ENCODE peak calls at places on chromosomes 13 and 19, in seven cellular contexts. T, D, A, L, Q, W and E are unnamed samples. For H3K9me3 and H3K36me3, the result is how much of the 10 kb centered on the place peaks cover.

GRCh38 chr13:98295371-98295770 is 118.3 kb upstream of the RNF113B start:
- DNase-seq in L (no peak), D (no peak), W (no peak), A (no peak), Q (no peak), T (no peak), E (no peak)

GRCh38 chr19:18469245-18470107 is 31.5 kb upstream of the ISYNA1 start:
- DNase-seq in T (no peak), L (peak), Q (peak), D (peak), W (no peak), A (peak), E (no peak)

GRCh38 chr19:3547301-3547731 is 8.3 kb downstream of the TEKTIP1 start:
- DNase-seq in T (no peak), W (no peak), D (no peak), L (no peak), A (no peak), Q (peak), E (no peak)

GRCh38 chr13:41568143-41568989 is 111.0 kb downstream of the RGCC start:
- DNase-seq in D (no peak), Q (no peak), L (no peak), T (no peak), W (no peak), A (no peak), E (no peak)

GRCh38 chr13:113296842-113297369 is at the start of gene LAMP1:
- DNase-seq in L (peak), A (peak), Q (peak), W (peak), D (peak), T (peak), E (peak)

GRCh38 chr13:99339736-99340392 is 32.7 kb upstream of the GPR183 start:
- DNase-seq in L (no peak), D (no peak), A (no peak), W (no peak), T (no peak), Q (no peak), E (no peak)

GRCh38 chr13:112545866-112546265 is 42.1 kb downstream of the TUBGCP3 start:
- DNase-seq in D (no peak), L (no peak), A (peak), W (no peak), Q (no peak), T (no peak), E (no peak)

GRCh38 chr13:98416408-98416807 is 160.5 kb downstream of the STK24 start:
- DNase-seq in A (no peak), T (peak), L (no peak), Q (no peak), W (no peak), D (no peak), E (no peak)

GRCh38 chr19:42143341-42144234 is 11.3 kb upstream of the POU2F2 start:
- DNase-seq in Q (no peak), D (no peak), L (no peak), A (no peak), T (no peak), W (no peak), E (no peak)

GRCh38 chr19:33125929-33126388 is 6.0 kb upstream of the WDR88 start:
- DNase-seq in Q (peak), A (peak), W (peak), L (peak), T (no peak), D (peak), E (no peak)

GRCh38 chr13:99653526-99653925 is 152.3 kb downstream of the TM9SF2 start:
- DNase-seq in T (no peak), L (no peak), A (no peak), Q (no peak), W (no peak), D (no peak), E (no peak)

GRCh38 chr19:48835734-48836088 is 580 bp downstream of the HSD17B14 start:
- DNase-seq in L (peak), A (peak), T (peak), W (peak), D (peak), Q (peak), E (no peak)

GRCh38 chr13:106656214-106656613 is 88.3 kb upstream of the ARGLU1 start:
- DNase-seq in L (no peak), A (no peak), W (no peak), D (no peak), Q (no peak), T (no peak), E (no peak)

GRCh38 chr13:32491028-32491427 is 47.6 kb downstream of the N4BP2L2 start:
- DNase-seq in W (no peak), Q (no peak), A (no peak), T (no peak), D (no peak), L (no peak), E (no peak)

GRCh38 chr19:4206818-4207484 is 22.4 kb upstream of the EBI3 start:
- DNase-seq in T (no peak), W (no peak), A (no peak), Q (peak), L (no peak), D (no peak), E (no peak)

GRCh38 chr13:39385621-39386231 is 217.3 kb downstream of the LHFPL6 start:
- DNase-seq in L (no peak), D (no peak), A (peak), T (no peak), Q (no peak), W (no peak), E (no peak)

GRCh38 chr13:112721198-112722104 is 31.6 kb downstream of the ATP11A start:
- DNase-seq in D (peak), Q (no peak), A (no peak), W (no peak), T (no peak), L (no peak), E (no peak)

GRCh38 chr13:98509271-98510155 is 67.4 kb downstream of the STK24 start:
- DNase-seq in A (peak), D (peak), L (no peak), W (peak), T (no peak), Q (no peak), E (no peak)

GRCh38 chr13:25371608-25372274 is at the start of gene ATP8A2:
- DNase-seq in W (no peak), Q (no peak), L (no peak), D (no peak), A (no peak), T (no peak), E (no peak)

GRCh38 chr19:38247126-38247525 is 9.0 kb downstream of the PPP1R14A start:
- DNase-seq in T (no peak), A (no peak), L (no peak), W (no peak), Q (no peak), D (no peak), E (no peak)

GRCh38 chr19:39127812-39128510 is 2.4 kb downstream of the PAK4 start:
- DNase-seq in L (no peak), D (no peak), T (peak), Q (no peak), A (no peak), W (no peak), E (no peak)

GRCh38 chr19:35249848-35250711 is 1.3 kb downstream of the LSR start:
- DNase-seq in Q (no peak), A (no peak), D (no peak), W (no peak), L (peak), T (no peak), E (peak)

GRCh38 chr13:107650081-107650701 is 565.1 kb downstream of the LIG4 start:
- DNase-seq in A (peak), T (no peak), L (peak), D (peak), Q (peak), W (no peak), E (no peak)

GRCh38 chr19:39563408-39563807 is 23.4 kb upstream of the EID2 start:
- DNase-seq in W (no peak), T (no peak), D (no peak), L (no peak), Q (no peak), A (peak), E (no peak)

GRCh38 chr13:97020194-97020593 is 25.9 kb upstream of the OXGR1 start:
- DNase-seq in Q (no peak), W (no peak), D (no peak), A (no peak), L (no peak), T (no peak), E (no peak)

GRCh38 chr13:106139942-106140341 is 395.5 kb downstream of the EFNB2 start:
- DNase-seq in D (no peak), W (no peak), Q (no peak), A (no peak), L (no peak), T (no peak), E (no peak)

GRCh38 chr19:19911150-19911549 is 10.4 kb downstream of the ZNF93 start:
- DNase-seq in D (peak), A (no peak), T (no peak), L (no peak), Q (no peak), W (no peak), E (no peak)

GRCh38 chr19:5609881-5610280 is 12.7 kb downstream of the SAFB2 start:
- DNase-seq in A (no peak), D (no peak), T (no peak), W (no peak), L (no peak), Q (no peak), E (no peak)

GRCh38 chr19:5093297-5093858 is 124.5 kb downstream of the KDM4B start:
- DNase-seq in W (no peak), Q (no peak), L (peak), D (no peak), A (no peak), T (no peak), E (no peak)

GRCh38 chr19:3117746-3118145 is 18.1 kb upstream of the GNA15 start:
- DNase-seq in D (no peak), T (no peak), A (no peak), L (no peak), Q (no peak), W (no peak), E (no peak)

GRCh38 chr19:53600217-53600616 is 31.6 kb upstream of the DPRX start:
- DNase-seq in D (no peak), W (no peak), Q (no peak), L (no peak), A (no peak), T (no peak), E (no peak)
- H3K9me3 ChIP-seq in D (under half), W (under half), Q (under half), L (under half), A (under half), T (under half), E (under half)

DNA sequence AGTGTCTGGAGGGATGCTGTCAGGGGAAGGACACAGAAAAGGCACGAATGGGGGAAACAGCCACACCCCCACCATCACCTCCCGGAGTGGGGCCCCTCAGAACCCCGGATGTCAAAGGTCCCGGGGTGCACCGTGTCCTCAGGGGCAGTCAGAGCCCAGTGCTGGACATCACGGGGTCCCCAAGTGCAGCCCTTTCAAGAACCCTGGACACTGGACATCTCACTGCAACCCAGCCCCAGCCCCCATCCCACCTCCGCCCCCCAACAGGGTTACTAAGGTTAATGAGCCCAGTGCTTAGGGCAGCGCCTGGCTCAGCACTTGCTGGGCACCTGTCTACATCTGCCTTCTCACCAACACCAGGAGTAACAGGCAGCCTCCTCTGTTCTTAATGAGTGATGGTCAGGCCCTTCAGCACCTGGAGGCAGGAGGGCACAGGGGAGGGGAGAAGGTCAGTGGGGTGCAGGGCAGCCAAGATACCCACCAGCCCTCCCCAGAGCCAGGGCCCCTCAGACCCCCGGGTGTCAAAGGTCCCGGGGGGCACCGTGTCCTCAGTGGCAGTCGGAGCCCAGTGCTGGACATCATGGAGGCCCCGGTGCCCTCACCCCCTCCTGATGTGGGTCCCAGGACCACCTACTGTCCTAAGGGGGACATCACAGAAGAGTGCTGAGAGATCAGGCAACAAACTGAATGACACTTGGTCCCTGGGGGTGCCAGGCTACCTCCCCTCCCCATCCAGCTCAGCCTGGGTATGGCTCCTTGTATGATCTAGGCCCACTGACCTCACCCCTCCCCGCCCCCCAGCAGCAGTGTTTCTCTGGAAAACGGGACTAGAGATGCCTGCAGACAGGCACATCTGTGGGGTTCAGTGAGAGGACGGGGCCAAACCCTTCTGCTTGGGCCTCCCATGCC is 9.0 kb downstream of the ACP4 start:
- DNase-seq in Q (no peak), D (no peak), T (no peak), L (no peak), A (no peak), W (no peak), E (no peak)
- H3K36me3 ChIP-seq in Q (half or more), D (under half), T (under half), L (under half), A (half or more), W (under half), E (under half)

GRCh38 chr13:45592758-45593157 is 22.8 kb downstream of the ERICH6B start:
- DNase-seq in T (no peak), W (no peak), D (no peak), Q (no peak), L (no peak), A (no peak), E (no peak)
- H3K27ac ChIP-seq in T (no peak), W (no peak), D (no peak), Q (no peak), L (no peak), A (no peak), E (no peak)

GRCh38 chr19:29139227-29139626 is 73.7 kb downstream of the UQCRFS1 start:
- DNase-seq in T (no peak), A (no peak), D (no peak), L (no peak), Q (peak), W (no peak), E (no peak)
- H3K9me3 ChIP-seq in T (under half), A (under half), D (under half), L (under half), Q (under half), W (under half), E (under half)

GRCh38 chr13:77235456-77236022 is 91.4 kb downstream of the MYCBP2 start:
- DNase-seq in D (no peak), Q (no peak), A (no peak), T (no peak), L (no peak), W (no peak), E (no peak)

GRCh38 chr13:77230560-77230959 is 96.3 kb downstream of the MYCBP2 start:
- DNase-seq in L (no peak), T (no peak), W (no peak), D (no peak), A (no peak), Q (no peak), E (no peak)

DNA sequence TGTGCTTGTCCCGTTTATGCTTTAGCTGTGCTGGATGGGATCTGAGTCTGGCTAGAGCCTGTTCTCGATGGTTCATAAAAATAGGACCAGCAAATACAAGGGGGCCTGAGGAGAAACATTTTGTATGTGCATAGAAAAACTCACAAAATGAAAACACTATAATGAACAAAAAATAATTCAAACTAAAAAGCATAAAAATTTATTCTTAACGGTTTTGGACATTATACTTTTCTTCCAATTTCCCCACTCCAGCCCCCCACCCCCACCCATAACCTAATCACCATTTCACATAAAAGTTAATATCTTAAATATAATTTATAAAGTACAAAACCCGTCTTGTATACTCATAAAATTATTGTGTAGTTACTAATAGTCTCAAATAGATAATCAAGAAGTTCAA is 93.7 kb downstream of the MYCBP2 start:
- DNase-seq in Q (no peak), L (no peak), W (no peak), A (no peak), D (no peak), T (no peak), E (no peak)
- H3K36me3 ChIP-seq in Q (half or more), L (under half), W (under half), A (under half), D (under half), T (under half), E (under half)

GRCh38 chr13:21949818-21950429 is 279.1 kb downstream of the FGF9 start:
- DNase-seq in W (no peak), Q (no peak), A (no peak), T (no peak), D (no peak), L (no peak), E (no peak)
- H3K27ac ChIP-seq in W (no peak), Q (no peak), A (no peak), T (no peak), D (no peak), L (no peak), E (no peak)

GRCh38 chr19:16794456-16794855 is 34.7 kb upstream of the SIN3B start:
- DNase-seq in Q (no peak), D (no peak), L (no peak), W (no peak), T (no peak), A (no peak), E (no peak)

GRCh38 chr19:16791942-16792341 is 37.3 kb upstream of the SIN3B start:
- DNase-seq in L (no peak), Q (no peak), T (no peak), A (no peak), D (no peak), W (no peak), E (no peak)

GRCh38 chr19:16797876-16798275 is 31.3 kb upstream of the SIN3B start:
- DNase-seq in W (no peak), A (no peak), L (no peak), D (no peak), Q (no peak), T (no peak), E (no peak)

GRCh38 chr19:16795042-16795441 is 34.2 kb upstream of the SIN3B start:
- DNase-seq in T (no peak), A (no peak), W (no peak), D (no peak), Q (no peak), L (no peak), E (no peak)

DNA sequence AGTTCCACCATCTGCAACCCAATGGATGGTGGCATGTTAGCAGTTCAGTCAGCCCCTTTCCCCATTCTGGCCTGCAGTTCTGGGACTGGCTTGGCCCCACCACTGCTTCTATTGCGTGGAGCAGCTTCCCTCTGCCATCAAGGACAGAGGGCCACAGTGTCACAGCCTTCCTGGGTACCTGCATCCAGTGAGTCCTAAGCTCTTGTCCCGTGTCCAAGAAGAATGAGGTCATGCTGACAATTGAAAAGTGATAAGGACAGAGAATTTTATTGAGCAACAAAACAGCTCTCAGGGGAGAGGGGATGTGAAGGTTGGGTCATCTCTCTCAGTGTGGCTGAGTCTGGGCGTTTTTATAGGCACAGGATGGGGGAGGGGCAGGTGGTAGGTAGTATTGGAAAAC is 33.5 kb upstream of the SIN3B start:
- DNase-seq in W (no peak), L (no peak), T (no peak), D (no peak), A (no peak), Q (peak), E (no peak)
- H3K9me3 ChIP-seq in W (under half), L (under half), T (under half), D (under half), A (under half), Q (under half), E (under half)